ENCODE peak calls at places on chromosome 4, in seven cellular contexts. One of them, this sample, is unnamed.

GRCh38 chr4:160631044-160631443 is 1528.2 kb downstream of the RAPGEF2 start:
- DNase-seq in HAP-1: no peak
- DNase-seq in GM20000: no peak
- DNase-seq in psoas muscle: no peak
- DNase-seq in activated T-helper 1 cell treated with Interleukin-2 at 50 U/mL for 16 hours: no peak
- DNase-seq in SHP77: no peak
- DNase-seq in activated T-cell treated with anti-CD3 and anti-CD28 coated beads, Interleukin-2, amount 50 U/mL, for 72 hours: no peak
- DNase-seq in this sample: no peak

GRCh38 chr4:130646886-130647285 is 1550.9 kb downstream of the C4orf33 start:
- DNase-seq in SHP77: no peak
- DNase-seq in HAP-1: no peak
- DNase-seq in GM20000: no peak
- DNase-seq in psoas muscle: no peak
- DNase-seq in activated T-cell treated with anti-CD3 and anti-CD28 coated beads, Interleukin-2, amount 50 U/mL, for 72 hours: no peak
- DNase-seq in activated T-helper 1 cell treated with Interleukin-2 at 50 U/mL for 16 hours: no peak
- DNase-seq in this sample: no peak

GRCh38 chr4:140252144-140252741 is 98.3 kb upstream of the MAML3 start:
- DNase-seq in psoas muscle: no peak
- DNase-seq in activated T-helper 1 cell treated with Interleukin-2 at 50 U/mL for 16 hours: no peak
- DNase-seq in SHP77: peak
- DNase-seq in activated T-cell treated with anti-CD3 and anti-CD28 coated beads, Interleukin-2, amount 50 U/mL, for 72 hours: peak
- DNase-seq in HAP-1: peak
- DNase-seq in GM20000: peak
- DNase-seq in this sample: no peak

GRCh38 chr4:85761803-85762202 is 286.9 kb downstream of the ARHGAP24 start:
- DNase-seq in GM20000: no peak
- DNase-seq in activated T-helper 1 cell treated with Interleukin-2 at 50 U/mL for 16 hours: no peak
- DNase-seq in activated T-cell treated with anti-CD3 and anti-CD28 coated beads, Interleukin-2, amount 50 U/mL, for 72 hours: no peak
- DNase-seq in HAP-1: no peak
- DNase-seq in psoas muscle: peak
- DNase-seq in SHP77: no peak
- DNase-seq in this sample: peak

GRCh38 chr4:9765091-9765490 is 16.3 kb upstream of the DRD5 start:
- DNase-seq in GM20000: peak
- DNase-seq in HAP-1: peak
- DNase-seq in activated T-cell treated with anti-CD3 and anti-CD28 coated beads, Interleukin-2, amount 50 U/mL, for 72 hours: peak
- DNase-seq in psoas muscle: no peak
- DNase-seq in SHP77: no peak
- DNase-seq in activated T-helper 1 cell treated with Interleukin-2 at 50 U/mL for 16 hours: no peak
- DNase-seq in this sample: no peak

GRCh38 chr4:108181704-108182103 is 13.0 kb upstream of the LEF1 start:
- DNase-seq in GM20000: peak
- DNase-seq in HAP-1: no peak
- DNase-seq in SHP77: no peak
- DNase-seq in activated T-helper 1 cell treated with Interleukin-2 at 50 U/mL for 16 hours: no peak
- DNase-seq in psoas muscle: no peak
- DNase-seq in activated T-cell treated with anti-CD3 and anti-CD28 coated beads, Interleukin-2, amount 50 U/mL, for 72 hours: no peak
- DNase-seq in this sample: no peak

GRCh38 chr4:151114986-151115385 is 15.6 kb downstream of the RPS3A start:
- DNase-seq in activated T-helper 1 cell treated with Interleukin-2 at 50 U/mL for 16 hours: no peak
- DNase-seq in GM20000: no peak
- DNase-seq in SHP77: no peak
- DNase-seq in psoas muscle: no peak
- DNase-seq in HAP-1: no peak
- DNase-seq in activated T-cell treated with anti-CD3 and anti-CD28 coated beads, Interleukin-2, amount 50 U/mL, for 72 hours: no peak
- DNase-seq in this sample: peak

GRCh38 chr4:24583451-24584174 is 741 bp downstream of the DHX15 start:
- DNase-seq in HAP-1: peak
- DNase-seq in psoas muscle: peak
- DNase-seq in GM20000: peak
- DNase-seq in activated T-cell treated with anti-CD3 and anti-CD28 coated beads, Interleukin-2, amount 50 U/mL, for 72 hours: peak
- DNase-seq in activated T-helper 1 cell treated with Interleukin-2 at 50 U/mL for 16 hours: peak
- DNase-seq in SHP77: peak
- DNase-seq in this sample: peak

GRCh38 chr4:111761531-111761930 is 383.7 kb upstream of the FAM241A start:
- DNase-seq in activated T-helper 1 cell treated with Interleukin-2 at 50 U/mL for 16 hours: no peak
- DNase-seq in GM20000: no peak
- DNase-seq in psoas muscle: no peak
- DNase-seq in activated T-cell treated with anti-CD3 and anti-CD28 coated beads, Interleukin-2, amount 50 U/mL, for 72 hours: no peak
- DNase-seq in HAP-1: no peak
- DNase-seq in SHP77: no peak
- DNase-seq in this sample: peak

This sample was measured in fibroblast of lung.